ENCODE peak calls at places on chromosomes 16 and 17, in five cellular contexts. Q is body of pancreas, Z is neural progenitor cell, R is cardiac muscle cell, J is tibial artery. C is an unnamed sample.

GRCh38 chr16:610513-611381 is 20.0 kb upstream of the WFIKKN1 start:
- DNase-seq in Q (peak; percentile 81), Z (peak; percentile 71), R (peak; percentile 55), J (no peak), C (peak; percentile 50)

GRCh38 chr16:87317766-87318121 is 552 bp upstream of the C16orf95 start:
- DNase-seq in Q (peak; percentile 69), Z (no peak), R (peak; percentile 58), J (peak; percentile 86), C (peak; percentile 69)

GRCh38 chr16:31467151-31467550 is 4.8 kb upstream of the TGFB1I1 start:
- DNase-seq in Q (no peak), Z (no peak), R (no peak), J (no peak), C (no peak)

GRCh38 chr16:84194470-84195200 is 3.7 kb downstream of the ADAD2 start:
- DNase-seq in Q (no peak), Z (no peak), R (no peak), J (no peak), C (no peak)

GRCh38 chr16:3484328-3485096 is 10.8 kb downstream of the C16orf90 start:
- DNase-seq in Q (no peak), Z (no peak), R (no peak), J (no peak), C (no peak)

GRCh38 chr17:9021158-9021984 is at the start of gene NTN1:
- DNase-seq in Q (peak; percentile 67), Z (peak; percentile 83), R (peak; percentile 69), J (peak; percentile 81), C (peak; percentile 40)

GRCh38 chr16:50313596-50314483 is 47.5 kb downstream of the ADCY7 start:
- DNase-seq in Q (peak; percentile 18), Z (no peak), R (no peak), J (peak; percentile 89), C (peak; percentile 53)

GRCh38 chr16:3045758-3046505 is 429 bp upstream of the MMP25 start:
- DNase-seq in Q (no peak), Z (peak; percentile 66), R (peak; percentile 40), J (no peak), C (no peak)

GRCh38 chr17:58514795-58515157 is 338 bp upstream of the MTMR4 start:
- DNase-seq in Q (no peak), Z (no peak), R (no peak), J (no peak), C (no peak)

GRCh38 chr16:15055141-15056053 is 477 bp downstream of the NTAN1 start:
- DNase-seq in Q (no peak), Z (peak; percentile 11), R (no peak), J (peak; percentile 66), C (peak; percentile 52)

GRCh38 chr16:80570106-80570478 is 29.3 kb downstream of the DYNLRB2 start:
- DNase-seq in Q (no peak), Z (no peak), R (no peak), J (no peak), C (no peak)

GRCh38 chr16:48684148-48684547 is 74.2 kb upstream of the N4BP1 start:
- DNase-seq in Q (no peak), Z (no peak), R (no peak), J (no peak), C (no peak)

GRCh38 chr16:81429045-81429521 is 15.5 kb upstream of the CMIP start:
- DNase-seq in Q (peak; percentile 89), Z (peak; percentile 61), R (peak; percentile 48), J (no peak), C (no peak)

GRCh38 chr17:56319531-56319930 is 166.3 kb downstream of the ANKFN1 start:
- DNase-seq in Q (no peak), Z (peak; percentile 67), R (peak; percentile 65), J (no peak), C (no peak)

GRCh38 chr16:46947900-46948547 is 25.4 kb downstream of the DNAJA2 start:
- DNase-seq in Q (no peak), Z (peak; percentile 56), R (peak; percentile 58), J (no peak), C (no peak)

GRCh38 chr17:73637866-73638265 is 6.4 kb downstream of the SDK2 start:
- DNase-seq in Q (no peak), Z (no peak), R (no peak), J (peak; percentile 20), C (no peak)
- H3K27me3 ChIP-seq in Q (no peaks in the 10 kb centered on the region), Z (no peaks in the 10 kb centered on the region), R (no peaks in the 10 kb centered on the region), J (no peaks in the 10 kb centered on the region), C (no peaks in the 10 kb centered on the region)

GRCh38 chr17:81428521-81428920 is 33.3 kb downstream of the BAHCC1 start:
- DNase-seq in Q (no peak), Z (no peak), R (no peak), J (no peak), C (no peak)

GRCh38 chr17:81428121-81428515 is 32.9 kb downstream of the BAHCC1 start:
- DNase-seq in Q (peak; percentile 55), Z (no peak), R (no peak), J (peak; percentile 88), C (no peak)

GRCh38 chr17:81429813-81430510 is 34.7 kb downstream of the BAHCC1 start:
- DNase-seq in Q (peak; percentile 51), Z (peak; percentile 83), R (no peak), J (no peak), C (peak; percentile 49)

GRCh38 chr17:81429353-81429774 is 34.1 kb downstream of the BAHCC1 start:
- DNase-seq in Q (peak; percentile 94), Z (no peak), R (no peak), J (peak; percentile 93), C (peak; percentile 83)

GRCh38 chr17:81428945-81429344 is 33.7 kb downstream of the BAHCC1 start:
- DNase-seq in Q (peak; percentile 19), Z (no peak), R (no peak), J (no peak), C (no peak)
- H3K27me3 ChIP-seq in Q (no peaks in the 10 kb centered on the region), Z (no peaks in the 10 kb centered on the region), R (no peaks in the 10 kb centered on the region), J (no peaks in the 10 kb centered on the region), C (no peaks in the 10 kb centered on the region)

GRCh38 chr17:74584307-74584706 is 7.8 kb downstream of the CD300LD start:
- DNase-seq in Q (no peak), Z (no peak), R (no peak), J (no peak), C (no peak)
- H3K27me3 ChIP-seq in Q (no peaks in the 10 kb centered on the region), Z (no peaks in the 10 kb centered on the region), R (no peaks in the 10 kb centered on the region), J (no peaks in the 10 kb centered on the region), C (no peaks in the 10 kb centered on the region)

DNA sequence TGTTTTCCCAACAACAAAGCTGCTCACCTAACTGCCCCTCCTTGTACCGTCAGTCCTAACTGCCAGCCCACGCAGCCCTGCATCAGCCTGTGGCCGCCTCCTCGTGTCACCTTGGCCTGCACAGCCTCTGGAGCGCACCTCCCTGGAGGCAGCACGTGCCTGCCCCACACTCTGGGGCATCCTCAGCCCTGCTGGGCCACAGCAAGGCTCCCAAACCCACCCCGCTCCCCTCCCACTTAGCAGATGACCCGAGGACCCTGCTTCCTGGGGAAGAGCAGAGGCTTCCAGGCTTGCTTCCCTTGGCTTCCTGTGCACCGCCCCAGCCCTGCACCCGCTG is 114.8 kb downstream of the MGAT5B start:
- DNase-seq in Q (no peak), Z (no peak), R (no peak), J (no peak), C (no peak)
- H3K27me3 ChIP-seq in Q (no peaks in the 10 kb centered on the region), Z (no peaks in the 10 kb centered on the region), R (no peaks in the 10 kb centered on the region), J (no peaks in the 10 kb centered on the region), C (no peaks in the 10 kb centered on the region)

GRCh38 chr17:79542718-79543117 is 68.1 kb downstream of the RBFOX3 start:
- DNase-seq in Q (no peak), Z (no peak), R (no peak), J (no peak), C (no peak)

GRCh38 chr17:79541038-79541437 is 69.8 kb downstream of the RBFOX3 start:
- DNase-seq in Q (no peak), Z (no peak), R (no peak), J (no peak), C (no peak)

GRCh38 chr17:79538291-79538690 is 72.6 kb downstream of the RBFOX3 start:
- DNase-seq in Q (no peak), Z (no peak), R (no peak), J (no peak), C (no peak)

GRCh38 chr17:79541451-79541850 is 69.4 kb downstream of the RBFOX3 start:
- DNase-seq in Q (no peak), Z (no peak), R (no peak), J (no peak), C (no peak)

DNA sequence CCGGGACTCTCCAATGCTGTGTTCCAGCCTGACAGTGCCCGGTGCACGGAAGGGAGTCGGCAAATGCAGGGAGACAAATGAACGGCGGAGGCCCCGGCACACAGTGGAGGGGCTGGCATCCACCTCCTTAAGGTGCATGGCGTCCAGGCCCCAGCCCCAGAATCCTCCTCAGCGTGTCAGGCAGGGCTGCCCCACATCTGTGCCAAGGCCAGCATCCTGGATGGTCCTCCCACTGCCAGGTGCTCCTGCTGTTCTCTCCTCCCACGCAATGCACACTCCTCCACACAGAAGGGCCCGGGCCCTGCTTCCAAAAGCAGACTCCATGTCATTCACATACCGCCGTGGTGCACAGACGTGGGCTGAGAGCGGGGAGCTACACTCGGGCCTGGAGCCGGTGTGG is 70.5 kb downstream of the RBFOX3 start:
- DNase-seq in Q (no peak), Z (no peak), R (no peak), J (no peak), C (no peak)
- H3K27me3 ChIP-seq in Q (no peaks in the 10 kb centered on the region), Z (no peaks in the 10 kb centered on the region), R (no peaks in the 10 kb centered on the region), J (no peaks in the 10 kb centered on the region), C (no peaks in the 10 kb centered on the region)

DNA sequence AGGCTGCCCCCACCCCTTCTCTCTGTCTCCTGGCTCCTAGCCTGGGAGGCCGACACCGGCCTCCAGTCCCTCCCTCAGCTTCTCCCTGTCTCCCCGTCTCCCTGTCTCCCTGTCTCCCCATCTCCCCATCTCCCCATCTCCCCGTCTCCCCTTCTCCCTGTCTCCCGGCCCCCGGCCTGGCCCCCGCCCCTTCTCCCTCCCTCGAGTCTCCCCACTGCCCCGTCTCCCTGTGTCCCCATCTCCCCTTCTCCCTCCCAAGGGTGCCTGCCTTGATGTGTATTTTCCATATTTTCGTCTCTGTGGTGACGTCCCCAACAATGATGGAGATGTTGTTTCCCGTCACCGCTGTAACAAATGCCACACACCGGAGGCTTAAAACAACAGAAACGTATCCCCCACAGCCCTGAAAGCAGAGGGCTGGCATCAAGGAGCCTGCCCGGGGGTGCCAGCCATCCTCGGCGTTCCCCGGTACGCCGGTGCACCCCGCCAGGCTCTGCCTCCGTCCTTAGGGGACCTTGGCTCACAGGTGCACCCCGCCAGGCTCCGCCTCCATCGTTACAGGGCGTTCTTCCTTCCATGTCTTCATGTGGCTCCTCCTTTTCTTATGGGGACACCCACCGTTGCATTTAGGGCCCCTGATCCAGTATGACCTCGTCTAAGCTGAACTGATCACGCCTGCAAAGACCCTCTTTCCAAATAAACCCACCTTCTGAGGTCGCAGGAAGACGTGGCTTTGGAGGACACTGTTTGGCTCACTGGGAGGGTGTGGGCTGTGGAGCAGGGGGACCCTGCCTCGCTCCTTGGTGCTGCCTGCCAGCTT is 151.6 kb downstream of the NPIPB11 start:
- DNase-seq in Q (no peak), Z (no peak), R (no peak), J (peak; percentile 61), C (no peak)
- H3K27me3 ChIP-seq in Q (no peaks in the 10 kb centered on the region), Z (no peaks in the 10 kb centered on the region), R (no peaks in the 10 kb centered on the region), J (no peaks in the 10 kb centered on the region), C (no peaks in the 10 kb centered on the region)

GRCh38 chr17:74937064-74938051 is 1.7 kb downstream of the OTOP3 start:
- DNase-seq in Q (no peak), Z (peak; percentile 71), R (peak; percentile 57), J (no peak), C (no peak)

GRCh38 chr17:74938194-74938950 is 2.7 kb downstream of the OTOP3 start:
- DNase-seq in Q (no peak), Z (no peak), R (no peak), J (no peak), C (no peak)

GRCh38 chr17:74943808-74944522 is 8.3 kb downstream of the OTOP3 start:
- DNase-seq in Q (no peak), Z (no peak), R (no peak), J (no peak), C (no peak)

GRCh38 chr17:74939534-74939933 is 3.8 kb downstream of the OTOP3 start:
- DNase-seq in Q (no peak), Z (no peak), R (no peak), J (no peak), C (no peak)

GRCh38 chr17:74941128-74941725 is 5.5 kb downstream of the OTOP3 start:
- DNase-seq in Q (no peak), Z (no peak), R (no peak), J (no peak), C (no peak)
- H3K27me3 ChIP-seq in Q (no peaks in the 10 kb centered on the region), Z (peaks cover 62% of the 10 kb centered on the region), R (peaks cover 90% of the 10 kb centered on the region), J (no peaks in the 10 kb centered on the region), C (no peaks in the 10 kb centered on the region)